ENCODE peak calls at places on chromosomes 16 and 17, in ten cellular contexts. W is vagina, J is ascending aorta, E is lower lobe of right lung, X is AG04450, P is SJSA1, O is GM23248, B is PC-3, S is tibial artery, V is SK-N-SH. L is an unnamed sample.

GRCh38 chr17:27430882-27431491 is 25.3 kb upstream of the KSR1 start:
- DNase-seq in J (no peak), O (peak), V (peak), S (no peak), B (peak), W (no peak), E (no peak), P (peak), X (no peak), L (peak)

GRCh38 chr17:75393523-75394331 is 11.8 kb downstream of the GRB2 start:
- DNase-seq in X (peak), P (peak), O (peak), E (peak), W (peak), J (peak), V (peak), B (peak), S (peak), L (peak)

GRCh38 chr17:10649031-10649430 is 8.1 kb downstream of the MYH3 start:
- DNase-seq in B (no peak), W (no peak), V (no peak), X (no peak), O (peak), S (no peak), P (no peak), E (no peak), J (no peak), L (no peak)

GRCh38 chr17:44007346-44008204 is 3.2 kb downstream of the NAGS start:
- DNase-seq in B (peak), O (peak), W (no peak), S (no peak), V (peak), X (no peak), J (no peak), E (no peak), P (peak), L (no peak)

GRCh38 chr17:27959382-27959709 is 66.2 kb upstream of the LYRM9 start:
- DNase-seq in E (no peak), S (no peak), W (no peak), O (no peak), B (no peak), X (no peak), P (no peak), J (no peak), V (no peak), L (no peak)

GRCh38 chr17:67281053-67281452 is 36.1 kb upstream of the HELZ start:
- DNase-seq in S (no peak), W (no peak), X (no peak), E (no peak), J (no peak), V (no peak), O (no peak), P (no peak), B (no peak), L (no peak)

GRCh38 chr16:19429271-19429670 is 11.6 kb downstream of the TMC5 start:
- DNase-seq in B (peak), O (no peak), E (no peak), W (no peak), V (no peak), X (no peak), S (no peak), J (no peak), P (no peak), L (no peak)

GRCh38 chr17:56319531-56319930 is 166.3 kb downstream of the ANKFN1 start:
- DNase-seq in W (no peak), J (no peak), S (no peak), X (peak), V (peak), E (no peak), B (peak), P (no peak), O (peak), L (peak)

GRCh38 chr17:6657633-6658287 is 6.2 kb downstream of the C17orf100 start:
- DNase-seq in X (no peak), O (no peak), J (no peak), E (no peak), S (no peak), W (no peak), P (no peak), V (no peak), B (no peak), L (no peak)

GRCh38 chr17:13619462-13619861 is 17.7 kb upstream of the HS3ST3A1 start:
- DNase-seq in O (no peak), E (no peak), W (no peak), V (no peak), J (no peak), P (no peak), B (no peak), X (no peak), S (no peak), L (no peak)

GRCh38 chr16:30585400-30586191 is at the start of gene ZNF785:
- DNase-seq in E (peak), J (peak), S (peak), P (peak), B (peak), O (peak), V (peak), X (peak), W (peak), L (peak)

GRCh38 chr17:32929288-32929574 is 1.3 kb downstream of the TMEM98 start:
- DNase-seq in X (no peak), B (no peak), V (peak), W (no peak), O (peak), S (no peak), E (no peak), P (peak), J (no peak), L (no peak)

GRCh38 chr16:85998178-85998867 is 99.4 kb downstream of the IRF8 start:
- DNase-seq in W (no peak), X (no peak), P (no peak), O (no peak), E (no peak), S (no peak), B (no peak), J (no peak), V (no peak), L (no peak)

GRCh38 chr16:50197582-50197981 is 44.5 kb downstream of the TENT4B start:
- DNase-seq in E (no peak), X (no peak), W (no peak), V (no peak), J (no peak), O (no peak), S (no peak), B (no peak), P (no peak), L (no peak)

GRCh38 chr17:29642171-29642611 is 19.5 kb upstream of the CORO6 start:
- DNase-seq in X (no peak), W (no peak), V (peak), P (no peak), O (no peak), J (no peak), E (no peak), B (no peak), S (no peak), L (no peak)

GRCh38 chr16:69463876-69464275 is 39.5 kb downstream of the CYB5B start:
- DNase-seq in V (no peak), J (no peak), P (no peak), E (no peak), X (no peak), O (no peak), B (no peak), S (no peak), W (no peak), L (no peak)

GRCh38 chr16:21611178-21611545 is 11.8 kb downstream of the METTL9 start:
- DNase-seq in E (no peak), S (no peak), W (no peak), V (no peak), J (no peak), X (no peak), O (peak), P (no peak), B (peak), L (peak)

GRCh38 chr17:8359769-8360168 is 16.7 kb downstream of the KRABD2 start:
- DNase-seq in P (no peak), J (no peak), S (no peak), W (no peak), X (peak), E (no peak), V (no peak), O (peak), B (peak), L (no peak)

GRCh38 chr16:58422809-58423208 is 30.5 kb downstream of the GINS3 start:
- DNase-seq in E (no peak), O (no peak), S (no peak), B (no peak), X (no peak), W (no peak), V (no peak), P (no peak), J (no peak), L (no peak)

GRCh38 chr16:58377932-58378331 is 14.3 kb upstream of the GINS3 start:
- DNase-seq in J (no peak), P (no peak), S (no peak), B (no peak), E (no peak), W (no peak), V (no peak), X (no peak), O (peak), L (no peak)

GRCh38 chr16:82192665-82193064 is 22.6 kb upstream of the MPHOSPH6 start:
- DNase-seq in J (no peak), X (peak), P (no peak), V (no peak), W (no peak), E (no peak), S (no peak), O (peak), B (peak), L (no peak)

GRCh38 chr17:39578272-39578671 is 29.4 kb downstream of the NEUROD2 start:
- DNase-seq in J (no peak), P (no peak), O (no peak), S (no peak), X (no peak), E (no peak), W (no peak), B (no peak), V (no peak), L (no peak)

GRCh38 chr17:71631483-71631882 is 489.3 kb upstream of the SOX9 start:
- DNase-seq in S (no peak), O (peak), P (no peak), X (no peak), B (peak), V (no peak), E (no peak), W (no peak), J (no peak), L (peak)

GRCh38 chr16:66900721-66901441 is 17.8 kb downstream of the CDH16 start:
- DNase-seq in E (no peak), P (no peak), O (no peak), W (no peak), J (no peak), B (no peak), S (no peak), X (no peak), V (peak), L (no peak)

GRCh38 chr16:12141556-12141955 is 165.0 kb downstream of the SNX29 start:
- DNase-seq in E (no peak), O (no peak), B (peak), W (no peak), S (no peak), P (no peak), J (no peak), X (no peak), V (no peak), L (no peak)

GRCh38 chr16:2769675-2770056 is 7.4 kb downstream of the ELOB start:
- DNase-seq in V (no peak), E (peak), J (no peak), W (no peak), O (peak), P (no peak), X (no peak), S (no peak), B (no peak), L (no peak)

GRCh38 chr16:82653550-82654511 is 27.1 kb downstream of the CDH13 start:
- DNase-seq in O (peak), B (peak), V (no peak), P (peak), X (peak), E (no peak), W (no peak), S (no peak), J (no peak), L (no peak)

GRCh38 chr17:50429793-50430192 is 3.8 kb downstream of the ACSF2 start:
- DNase-seq in X (no peak), S (no peak), J (no peak), B (no peak), P (no peak), W (no peak), O (no peak), E (no peak), V (no peak), L (no peak)

GRCh38 chr16:79599256-79599836 is 1.2 kb downstream of the MAF start:
- DNase-seq in B (no peak), P (no peak), W (no peak), X (no peak), S (no peak), E (no peak), J (no peak), V (peak), O (peak), L (no peak)

GRCh38 chr17:61208301-61209098 is 191.1 kb upstream of the TBX2 start:
- DNase-seq in J (no peak), V (no peak), O (peak), B (no peak), W (no peak), X (peak), S (no peak), E (no peak), P (no peak), L (no peak)

GRCh38 chr16:89024546-89024945 is 47.5 kb upstream of the CBFA2T3 start:
- DNase-seq in E (no peak), S (no peak), X (no peak), B (no peak), P (no peak), J (no peak), V (no peak), O (no peak), W (no peak), L (no peak)

GRCh38 chr17:76677406-76677805 is 33.4 kb downstream of the MXRA7 start:
- DNase-seq in J (no peak), W (no peak), B (no peak), S (no peak), V (no peak), O (no peak), P (no peak), X (no peak), E (no peak), L (no peak)

GRCh38 chr17:19654901-19655300 is 6.3 kb downstream of the ALDH3A2 start:
- DNase-seq in B (no peak), E (no peak), W (peak), J (no peak), P (no peak), X (no peak), V (no peak), S (no peak), O (peak), L (no peak)

GRCh38 chr17:19651461-19652238 is 3.1 kb downstream of the ALDH3A2 start:
- DNase-seq in X (no peak), S (no peak), W (peak), E (no peak), P (no peak), V (no peak), B (peak), J (no peak), O (no peak), L (peak)

GRCh38 chr17:19650826-19651225 is 2.3 kb downstream of the ALDH3A2 start:
- DNase-seq in P (no peak), E (no peak), X (no peak), S (no peak), J (no peak), W (no peak), V (no peak), B (peak), O (peak), L (no peak)

GRCh38 chr17:19654342-19654886 is 5.9 kb downstream of the ALDH3A2 start:
- DNase-seq in W (peak), P (no peak), B (no peak), S (no peak), O (no peak), J (no peak), X (no peak), E (no peak), V (no peak), L (no peak)

GRCh38 chr17:19652595-19652994 is 4.0 kb downstream of the ALDH3A2 start:
- DNase-seq in V (no peak), P (no peak), W (no peak), O (peak), E (no peak), B (peak), X (no peak), J (no peak), S (no peak), L (no peak)
- H3K27ac ChIP-seq in V (no peak), P (no peak), W (no peak), O (no peak), E (no peak), B (no peak), X (no peak), J (peak), S (peak), L (peak)

DNA sequence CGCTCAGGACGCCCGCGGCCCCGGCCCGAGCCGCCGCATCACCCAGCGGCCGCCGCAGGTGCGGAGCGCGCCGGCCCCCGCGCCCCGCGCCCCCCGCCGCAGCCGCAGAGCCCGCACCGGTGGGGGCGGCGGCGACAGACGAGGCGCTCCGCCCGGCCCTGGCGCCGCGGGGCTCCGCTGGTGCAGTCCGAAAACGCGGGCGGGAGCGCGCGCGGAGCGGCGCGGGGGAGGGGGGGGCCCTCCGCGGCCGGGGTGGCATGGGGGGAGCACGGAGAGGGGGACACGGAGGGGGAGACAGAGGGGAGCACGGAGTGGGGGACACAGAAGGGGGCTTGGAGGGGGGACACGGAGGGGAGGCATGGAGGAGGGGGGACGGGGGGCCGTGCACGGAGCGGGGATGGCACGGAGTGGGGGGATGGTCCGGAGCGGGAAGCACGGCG is at the start of gene AATK:
- DNase-seq in B (no peak), S (no peak), X (no peak), P (no peak), E (no peak), V (peak), W (no peak), O (no peak), J (no peak), L (no peak)
- H3K27ac ChIP-seq in B (no peak), S (no peak), X (no peak), P (no peak), E (no peak), V (peak), W (no peak), O (no peak), J (peak), L (no peak)

DNA sequence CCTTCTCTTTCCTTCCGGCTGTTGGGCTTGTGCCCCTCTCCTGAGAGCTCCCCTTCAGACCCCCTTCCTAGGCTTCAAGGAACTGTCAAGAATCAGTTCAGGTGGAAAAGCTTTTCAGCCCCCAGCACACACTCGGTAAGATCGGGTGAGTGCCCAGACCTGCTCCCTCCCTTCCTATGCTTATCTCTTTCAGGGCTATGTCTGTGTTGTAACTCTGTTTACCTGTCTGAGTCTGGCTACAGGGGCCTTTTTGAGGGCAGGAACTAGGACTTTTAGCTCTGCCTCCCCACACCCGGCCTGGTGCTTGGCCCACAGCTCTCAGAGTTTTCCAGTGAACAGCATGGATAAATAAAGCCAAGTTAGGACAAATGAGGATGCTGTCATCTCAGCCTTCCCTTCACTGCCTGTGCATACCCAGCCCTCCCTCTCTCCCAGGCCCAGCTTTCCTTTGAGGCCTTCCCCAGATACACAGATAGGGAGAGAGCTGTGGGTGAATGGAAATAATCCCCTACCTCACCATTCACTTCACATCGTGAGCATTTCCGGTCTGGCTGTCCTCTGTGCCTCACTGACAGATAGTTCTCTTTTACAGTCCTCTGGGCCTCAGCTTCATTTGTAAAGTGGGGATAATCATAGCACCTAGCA is 5.7 kb upstream of the MRPS23 start:
- DNase-seq in S (no peak), W (peak), P (no peak), J (no peak), V (no peak), O (no peak), X (no peak), E (no peak), B (no peak), L (no peak)
- H3K27ac ChIP-seq in S (peak), W (no peak), P (no peak), J (no peak), V (no peak), O (no peak), X (peak), E (no peak), B (no peak), L (no peak)

GRCh38 chr17:16649585-16649984 is 4.1 kb downstream of the ZNF624 start:
- DNase-seq in J (no peak), B (no peak), O (no peak), W (no peak), V (no peak), E (no peak), S (no peak), X (no peak), P (no peak), L (no peak)

GRCh38 chr17:16653367-16654041 is at the start of gene ZNF624:
- DNase-seq in J (peak), V (peak), P (peak), S (peak), X (peak), W (peak), E (peak), O (peak), B (peak), L (peak)

GRCh38 chr17:16652847-16653366 is 743 bp downstream of the ZNF624 start:
- DNase-seq in O (no peak), P (no peak), V (no peak), J (no peak), S (no peak), W (no peak), X (no peak), B (peak), E (no peak), L (peak)

DNA sequence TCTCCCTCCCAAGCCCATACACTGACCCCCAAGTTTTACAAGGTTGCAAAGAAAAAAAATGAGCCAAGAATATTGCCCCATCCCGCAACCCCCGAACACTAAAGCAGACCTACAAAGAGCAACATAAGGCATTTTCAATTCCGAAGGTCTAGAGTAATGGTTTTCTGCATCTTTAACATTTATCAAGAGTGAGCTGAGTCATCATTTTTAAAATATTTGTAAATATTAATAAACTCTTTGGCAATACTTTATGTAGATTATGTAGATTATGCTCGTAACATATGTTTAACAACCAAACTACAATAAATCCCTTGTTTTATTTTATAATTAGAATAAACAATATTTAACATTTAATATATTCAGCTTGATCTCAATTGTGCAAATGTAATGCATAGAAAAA is 1.4 kb downstream of the ZNF624 start:
- DNase-seq in E (no peak), S (no peak), O (no peak), V (no peak), P (no peak), W (no peak), B (no peak), J (no peak), X (no peak), L (no peak)
- H3K27ac ChIP-seq in E (no peak), S (peak), O (no peak), V (no peak), P (no peak), W (no peak), B (no peak), J (peak), X (no peak), L (peak)

GRCh38 chr17:78734841-78735641 is 47.0 kb downstream of the CYTH1 start:
- DNase-seq in V (no peak), J (no peak), W (no peak), O (no peak), S (no peak), X (no peak), P (no peak), E (no peak), B (no peak), L (no peak)
- H3K27ac ChIP-seq in V (peak), J (peak), W (peak), O (no peak), S (peak), X (no peak), P (no peak), E (peak), B (peak), L (peak)

GRCh38 chr16:1433756-1434155 is 2.9 kb downstream of the PERCC1 start:
- DNase-seq in O (no peak), V (no peak), J (no peak), W (no peak), X (no peak), P (no peak), E (no peak), S (no peak), B (no peak), L (no peak)

GRCh38 chr16:1431497-1432270 is 806 bp downstream of the PERCC1 start:
- DNase-seq in W (no peak), V (no peak), X (no peak), J (no peak), O (no peak), E (no peak), S (no peak), P (no peak), B (no peak), L (no peak)

GRCh38 chr16:1434644-1435592 is 4.0 kb downstream of the PERCC1 start:
- DNase-seq in B (no peak), V (no peak), P (no peak), X (no peak), O (no peak), W (no peak), J (no peak), E (no peak), S (no peak), L (no peak)

GRCh38 chr16:1432388-1433262 is 1.7 kb downstream of the PERCC1 start:
- DNase-seq in B (no peak), W (no peak), E (no peak), P (no peak), J (no peak), X (no peak), V (no peak), O (no peak), S (no peak), L (no peak)

GRCh38 chr16:1433263-1433560 is 2.3 kb downstream of the PERCC1 start:
- DNase-seq in V (no peak), O (no peak), S (no peak), B (no peak), J (no peak), P (no peak), E (no peak), W (no peak), X (no peak), L (no peak)
- H3K27ac ChIP-seq in V (no peak), O (no peak), S (no peak), B (no peak), J (no peak), P (no peak), E (no peak), W (no peak), X (no peak), L (no peak)